ENCODE peak calls at places on chromosomes 1 and 21, in six cellular contexts. C is CD8-positive, alpha-beta memory T cell; W is heart left ventricle; R is T-cell; E is SJSA1; J is sciatic nerve. M is an unnamed sample.

GRCh38 chr1:226738995-226739695 is at the start of gene ITPKB:
- DNase-seq in E (peak; percentile 66), W (peak; percentile 82), R (peak; percentile 58), J (peak; percentile 79), C (peak; percentile 55), M (peak; percentile 63)

GRCh38 chr1:106319611-106320010 is 736.9 kb upstream of the PRMT6 start:
- DNase-seq in W (no peak), C (no peak), E (no peak), J (no peak), R (no peak), M (no peak)

GRCh38 chr1:212488436-212489283 is 55.9 kb downstream of the NENF start:
- DNase-seq in J (no peak), E (no peak), W (peak; percentile 29), R (no peak), C (no peak), M (no peak)

GRCh38 chr21:25934771-25935224 is 200.0 kb downstream of the GABPA start:
- DNase-seq in C (no peak), R (no peak), E (peak; percentile 67), J (no peak), W (peak; percentile 77), M (no peak)

GRCh38 chr1:203322480-203323179 is 17.3 kb downstream of the BTG2 start:
- DNase-seq in C (no peak), W (peak; percentile 58), J (no peak), E (no peak), R (no peak), M (no peak)

GRCh38 chr1:24955161-24955560 is 25.1 kb upstream of the RUNX3 start:
- DNase-seq in W (no peak), C (peak; percentile 33), E (peak; percentile 80), J (no peak), R (peak; percentile 33), M (peak; percentile 79)

GRCh38 chr21:31479714-31480113 is 135.7 kb upstream of the TIAM1 start:
- DNase-seq in R (no peak), E (no peak), W (no peak), C (no peak), J (no peak), M (no peak)

GRCh38 chr1:44327679-44328491 is 27.2 kb downstream of the ERI3 start:
- DNase-seq in E (peak; percentile 99), W (peak; percentile 71), C (no peak), R (no peak), J (peak; percentile 92), M (no peak)

GRCh38 chr1:21123287-21123961 is 53.3 kb downstream of the EIF4G3 start:
- DNase-seq in W (no peak), J (no peak), E (no peak), C (no peak), R (no peak), M (no peak)

GRCh38 chr21:16072692-16073091 is 342.9 kb downstream of the USP25 start:
- DNase-seq in C (no peak), R (no peak), E (no peak), J (no peak), W (no peak), M (no peak)

GRCh38 chr1:244353572-244354091 is 98.1 kb downstream of the ADSS2 start:
- DNase-seq in W (peak; percentile 46), C (no peak), E (peak; percentile 82), R (no peak), J (peak; percentile 65), M (no peak)

GRCh38 chr1:183093821-183094287 is 70.6 kb downstream of the LAMC1 start:
- DNase-seq in W (no peak), C (no peak), J (no peak), E (no peak), R (no peak), M (no peak)

GRCh38 chr1:44264143-44264542 is 50.9 kb downstream of the DMAP1 start:
- DNase-seq in E (no peak), R (no peak), J (no peak), W (no peak), C (no peak), M (no peak)

GRCh38 chr1:246162560-246162959 is 344.5 kb downstream of the SMYD3 start:
- DNase-seq in C (no peak), J (no peak), W (no peak), R (no peak), E (no peak), M (no peak)

GRCh38 chr1:239987103-239987745 is 104.5 kb upstream of the FMN2 start:
- DNase-seq in J (peak; percentile 68), E (no peak), R (no peak), C (no peak), W (no peak), M (no peak)

GRCh38 chr1:117664314-117664713 is 58.5 kb downstream of the TENT5C start:
- DNase-seq in J (no peak), W (no peak), C (no peak), E (no peak), R (peak; percentile 39), M (peak; percentile 67)

GRCh38 chr1:200483491-200484143 is 73.8 kb upstream of the ZNF281 start:
- DNase-seq in C (no peak), W (no peak), J (no peak), E (peak; percentile 88), R (no peak), M (peak; percentile 47)

M was measured in activated T-helper 2 cell treated with anti-CD3 and anti-CD28 coated beads, Interferon-gamma antibody, Interleukin-2, Interleukin-4, amounts not matched to agents 10 μg/mL and 5 μg/mL and 100 μg/mL, durations not matched to agents 14 hours and 24 hours and 36 hours.